ENCODE peak calls at places on chromosome 1, in six cellular contexts. G is CD8-positive, alpha-beta T cell; J is PC-3; C is IMR-90; Y is fibroblast of the aortic adventitia; O is esophagus squamous epithelium. T is an unnamed sample.
A peak's percentile ranks its signal among the peaks of the same experiment; 100 is the strongest.

GRCh38 chr1:192225713-192226112 is 67.5 kb downstream of the RGS18 start:
- DNase-seq in G (no peak), J (peak; percentile 4), C (peak; percentile 86), Y (peak; percentile 59), O (no peak), T (peak; percentile 24)

GRCh38 chr1:158002630-158003408 is 9.4 kb downstream of the KIRREL1 start:
- DNase-seq in G (no peak), J (no peak), C (peak; percentile 61), Y (no peak), O (no peak), T (peak; percentile 72)

GRCh38 chr1:93635614-93636543 is 45.8 kb downstream of the BCAR3 start:
- DNase-seq in G (no peak), J (no peak), C (no peak), Y (no peak), O (no peak), T (no peak)

GRCh38 chr1:30704271-30704670 is 19.1 kb downstream of the MATN1 start:
- DNase-seq in G (no peak), J (no peak), C (peak; percentile 7), Y (peak; percentile 27), O (no peak), T (peak; percentile 43)

GRCh38 chr1:109937738-109938137 is 27.1 kb downstream of the CSF1 start:
- DNase-seq in G (no peak), J (no peak), C (no peak), Y (no peak), O (no peak), T (no peak)

GRCh38 chr1:26049531-26050254 is 3.8 kb upstream of the SLC30A2 start:
- DNase-seq in G (no peak), J (no peak), C (peak; percentile 10), Y (no peak), O (no peak), T (no peak)

GRCh38 chr1:46735708-46736324 is 16.9 kb upstream of the EFCAB14 start:
- DNase-seq in G (no peak), J (peak; percentile 72), C (peak; percentile 60), Y (peak; percentile 77), O (no peak), T (peak; percentile 81)

GRCh38 chr1:40877681-40878080 is 15.5 kb upstream of the CITED4 start:
- DNase-seq in G (no peak), J (peak; percentile 71), C (peak; percentile 91), Y (peak; percentile 83), O (no peak), T (peak; percentile 96)

GRCh38 chr1:150576794-150577556 is 2.4 kb downstream of the MCL1 start:
- DNase-seq in G (no peak), J (peak; percentile 46), C (peak; percentile 39), Y (peak; percentile 46), O (no peak), T (no peak)

GRCh38 chr1:161817155-161817730 is 51.1 kb downstream of the ATF6 start:
- DNase-seq in G (no peak), J (no peak), C (no peak), Y (no peak), O (no peak), T (peak; percentile 12)
- H3K4me3 ChIP-seq in G (no peak overlapping the region), J (no peak overlapping the region), C (no peak overlapping the region), Y (no peak overlapping the region), O (no peak overlapping the region), T (no peak overlapping the region)

GRCh38 chr1:177706977-177707376 is 262.9 kb downstream of the SEC16B start:
- DNase-seq in G (no peak), J (no peak), C (no peak), Y (no peak), O (no peak), T (no peak)
- TF ChIP-seq CTCF in G (no peak), J (no peak), C (no peak), Y (no peak), O (no peak), T (no peak)

DNA sequence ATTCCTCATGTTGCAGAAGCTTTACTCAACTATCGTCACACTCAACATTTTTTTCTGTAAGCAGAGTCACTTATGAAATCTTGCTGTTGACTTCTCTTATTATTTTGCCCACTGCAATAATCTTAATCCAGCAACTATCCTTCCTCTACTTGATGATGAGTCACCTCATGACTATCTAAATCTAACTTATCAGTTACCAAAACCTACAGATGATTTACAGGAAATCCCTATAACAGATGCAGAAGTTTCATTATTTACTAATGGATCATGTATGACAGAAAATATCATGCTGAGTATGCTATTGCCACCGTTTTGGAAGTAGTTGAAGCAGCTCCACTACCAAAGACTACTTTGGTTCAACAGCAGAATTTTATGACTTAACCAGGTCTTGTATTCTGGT is 378.8 kb downstream of the DUSP10 start:
- DNase-seq in G (no peak), J (no peak), C (no peak), Y (peak; percentile 2), O (no peak), T (no peak)
- H3K4me3 ChIP-seq in G (no peak overlapping the region), J (no peak overlapping the region), C (no peak overlapping the region), Y (no peak overlapping the region), O (no peak overlapping the region), T (no peak overlapping the region)

GRCh38 chr1:42037586-42037985 is 115.6 kb upstream of the GUCA2B start:
- DNase-seq in G (no peak), J (no peak), C (no peak), Y (no peak), O (no peak), T (no peak)

GRCh38 chr1:42038261-42038660 is 114.9 kb upstream of the GUCA2B start:
- DNase-seq in G (no peak), J (no peak), C (no peak), Y (no peak), O (no peak), T (no peak)

GRCh38 chr1:42040159-42040558 is 113.1 kb upstream of the GUCA2B start:
- DNase-seq in G (no peak), J (no peak), C (no peak), Y (no peak), O (no peak), T (no peak)

GRCh38 chr1:42035830-42036604 is 117.2 kb upstream of the GUCA2B start:
- DNase-seq in G (peak; percentile 99), J (peak; percentile 92), C (peak; percentile 85), Y (peak; percentile 87), O (peak; percentile 55), T (peak; percentile 88)

GRCh38 chr1:42035205-42035829 is 116.6 kb upstream of the HIVEP3 start:
- DNase-seq in G (no peak), J (peak; percentile 65), C (peak; percentile 42), Y (peak; percentile 52), O (no peak), T (peak; percentile 77)
- TF ChIP-seq CTCF in G (peak; percentile 26), J (peak; percentile 43), C (peak; percentile 49), Y (peak; percentile 34), O (peak; percentile 35), T (peak; percentile 12)

DNA sequence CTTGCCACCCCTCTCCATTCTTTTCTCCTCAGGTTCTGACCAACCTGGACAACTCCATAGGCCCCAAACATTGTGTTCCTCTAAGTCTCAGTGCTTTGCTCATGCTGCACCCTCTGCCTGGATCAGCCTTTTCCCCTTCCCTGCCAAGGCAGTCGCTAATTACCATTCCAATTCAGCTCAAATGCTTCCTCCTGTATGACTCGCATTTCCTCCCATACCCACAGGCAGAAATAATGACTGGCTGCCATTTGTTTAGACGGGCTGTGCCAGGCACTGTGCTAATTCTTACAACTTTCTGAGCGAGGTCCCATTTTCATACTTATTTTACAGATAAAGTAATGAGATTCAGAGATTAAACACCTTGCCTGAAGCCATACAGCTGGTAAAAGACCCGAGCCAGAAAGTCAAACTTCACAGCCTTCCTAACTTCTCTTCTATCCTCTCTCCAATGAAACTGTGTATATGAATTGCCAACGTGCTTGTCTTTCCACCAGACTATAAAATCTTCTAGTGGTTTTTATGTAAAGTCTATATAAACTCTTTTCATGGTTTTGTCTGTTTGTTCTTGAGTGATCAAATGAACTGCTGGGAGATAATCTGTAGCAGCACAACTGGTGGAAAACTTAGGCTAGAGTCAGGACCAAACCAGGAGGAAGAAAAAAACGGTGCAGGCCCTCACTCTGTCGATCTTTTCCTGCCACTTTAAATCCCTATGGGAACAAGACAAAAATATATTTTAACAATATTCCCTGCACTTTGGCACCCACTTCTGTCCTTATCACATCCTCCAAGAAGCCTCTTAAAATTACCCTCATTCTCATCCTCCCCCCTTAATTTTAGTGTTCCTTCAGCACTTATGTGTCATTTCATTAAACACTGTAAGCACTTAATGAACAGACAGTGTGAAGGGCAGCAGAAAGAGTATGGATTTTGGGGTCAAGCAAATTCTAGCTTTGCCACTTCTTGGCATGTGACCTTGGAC is 33.7 kb downstream of the RAB3B start:
- DNase-seq in G (no peak), J (no peak), C (peak; percentile 67), Y (peak; percentile 54), O (no peak), T (peak; percentile 53)
- H3K4me3 ChIP-seq in G (no peak overlapping the region), J (no peak overlapping the region), C (no peak overlapping the region), Y (no peak overlapping the region), O (no peak overlapping the region), T (no peak overlapping the region)

DNA sequence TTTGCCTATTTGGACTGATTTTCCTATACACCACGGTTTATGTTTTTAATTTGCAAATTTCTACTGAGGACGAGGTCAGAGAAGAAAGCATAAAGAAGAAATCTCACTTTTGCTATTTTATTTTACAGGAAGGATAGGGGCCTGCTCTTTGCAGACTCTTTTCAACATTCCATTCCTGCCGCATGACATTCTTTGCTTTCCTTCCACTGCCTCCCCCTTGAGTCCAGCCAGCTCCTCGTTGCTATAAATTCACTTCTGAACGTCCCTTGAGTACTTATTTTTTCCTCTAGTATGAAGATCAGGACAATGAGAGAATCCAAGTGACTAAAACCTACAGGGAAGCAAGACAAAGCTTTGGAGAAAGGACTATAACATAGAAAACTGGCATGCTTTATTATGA is 53.4 kb upstream of the PTGFR start:
- DNase-seq in G (no peak), J (no peak), C (peak; percentile 27), Y (peak; percentile 46), O (no peak), T (peak; percentile 44)
- TF ChIP-seq CTCF in G (no peak), J (no peak), C (no peak), Y (no peak), O (no peak), T (no peak)

DNA sequence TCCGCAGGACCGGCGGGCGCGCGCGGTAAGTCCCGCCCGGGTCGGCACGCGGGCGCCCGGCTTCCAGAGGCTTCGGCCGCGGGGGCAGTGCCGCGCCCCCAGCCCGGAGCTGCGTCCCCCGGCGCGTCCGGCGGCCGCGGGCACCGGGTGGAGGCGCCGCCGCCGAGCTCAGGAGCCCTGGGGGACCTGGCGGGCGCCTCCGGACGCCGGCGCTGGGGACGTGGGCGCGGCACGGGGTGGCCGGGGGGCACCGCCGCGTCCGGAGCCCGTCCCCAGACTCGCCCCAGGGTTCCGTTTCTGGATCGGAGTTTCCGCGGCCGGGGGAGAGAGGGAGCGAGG is 280 bp downstream of the NBL1 start:
- DNase-seq in G (no peak), J (no peak), C (no peak), Y (no peak), O (no peak), T (no peak)
- H3K4me3 ChIP-seq in G (peak overlapping the region; percentile 78), J (peak overlapping the region; percentile 100), C (peak overlapping the region; percentile 72), Y (peak overlapping the region; percentile 87), O (peak overlapping the region; percentile 81), T (peak overlapping the region; percentile 88)

GRCh38 chr1:163195728-163196448 is 6.8 kb downstream of the RGS5 start:
- DNase-seq in G (no peak), J (no peak), C (peak; percentile 67), Y (peak; percentile 72), O (no peak), T (no peak)
- TF ChIP-seq CTCF in G (no peak), J (no peak), C (no peak), Y (no peak), O (no peak), T (no peak)